ENCODE peak calls at places on chromosomes 13 and 19, in five cellular contexts. Q is NCI-H1092 treated with DMSO at 0.1 percent for 48 hours, S is upper lobe of right lung, I is lower lobe of right lung, P is coronary artery. G is an unnamed sample.

GRCh38 chr19:38142176-38143035 is 81.6 kb downstream of the DPF1 start:
- DNase-seq in P (no peak), S (no peak), Q (peak), I (no peak), G (no peak)

GRCh38 chr19:34501339-34502320 is 20.1 kb downstream of the WTIP start:
- DNase-seq in Q (peak), P (peak), S (peak), I (peak), G (peak)

GRCh38 chr19:8552810-8553209 is 24.4 kb downstream of the MYO1F start:
- DNase-seq in S (no peak), I (no peak), P (no peak), Q (no peak), G (no peak)

GRCh38 chr19:3695986-3696659 is 4.1 kb downstream of the PIP5K1C start:
- DNase-seq in I (no peak), P (no peak), Q (no peak), S (no peak), G (no peak)

GRCh38 chr19:4547303-4548237 is 7.7 kb upstream of the LRG1 start:
- DNase-seq in P (no peak), S (peak), I (peak), Q (peak), G (no peak)

GRCh38 chr13:45242070-45242469 is 41.2 kb upstream of the KCTD4 start:
- DNase-seq in I (no peak), P (no peak), S (no peak), Q (peak), G (no peak)

GRCh38 chr19:10412257-10412977 is 7.9 kb upstream of the PDE4A start:
- DNase-seq in I (no peak), S (no peak), P (no peak), Q (no peak), G (no peak)

GRCh38 chr13:109196896-109197295 is 567.5 kb downstream of the MYO16 start:
- DNase-seq in P (no peak), I (no peak), Q (no peak), S (no peak), G (no peak)

GRCh38 chr13:37621811-37622361 is 23.3 kb upstream of the POSTN start:
- DNase-seq in S (no peak), P (no peak), I (no peak), Q (no peak), G (no peak)

GRCh38 chr13:100559886-100560285 is 28.7 kb downstream of the GGACT start:
- DNase-seq in S (no peak), P (no peak), Q (no peak), I (no peak), G (no peak)

GRCh38 chr19:48900477-48901452 is 653 bp downstream of the NUCB1 start:
- DNase-seq in I (no peak), P (no peak), S (no peak), Q (no peak), G (no peak)

GRCh38 chr13:75802161-75802560 is 166.0 kb downstream of the LMO7 start:
- DNase-seq in Q (no peak), I (no peak), S (no peak), P (no peak), G (no peak)

GRCh38 chr13:59492030-59492636 is 671.6 kb downstream of the DIAPH3 start:
- DNase-seq in S (no peak), I (no peak), P (no peak), Q (no peak), G (no peak)

GRCh38 chr13:20882206-20882605 is 20.3 kb downstream of the XPO4 start:
- DNase-seq in I (no peak), Q (no peak), P (no peak), S (no peak), G (no peak)

GRCh38 chr19:44587863-44588752 is 25.3 kb upstream of the IGSF23 start:
- DNase-seq in I (no peak), P (no peak), S (no peak), Q (no peak), G (no peak)

GRCh38 chr13:110129539-110130186 is 177.3 kb downstream of the COL4A1 start:
- DNase-seq in P (no peak), I (no peak), S (no peak), Q (no peak), G (no peak)

GRCh38 chr13:52978989-52979388 is 49.6 kb upstream of the OLFM4 start:
- DNase-seq in S (no peak), P (no peak), Q (no peak), I (no peak), G (no peak)

GRCh38 chr13:107866007-107866665 is 349.2 kb downstream of the LIG4 start:
- DNase-seq in P (no peak), I (no peak), S (peak), Q (peak), G (no peak)

GRCh38 chr13:31328549-31329229 is 128.9 kb downstream of the B3GLCT start:
- DNase-seq in Q (no peak), P (no peak), I (no peak), S (no peak), G (no peak)

G was measured in NCI-H2107.